ENCODE peak calls at places on chromosomes 5 and 9, in five cellular contexts. One of them, this sample, is unnamed.

GRCh38 chr5:172455087-172455381 is 709 bp upstream of the SH3PXD2B start:
- DNase-seq in KBM-7: no peak
- DNase-seq in right atrium auricular region: no peak
- DNase-seq in cardiac fibroblast: no peak
- DNase-seq in sciatic nerve: no peak
- DNase-seq in this sample: no peak

GRCh38 chr9:15513335-15513734 is 2.6 kb upstream of the PSIP1 start:
- DNase-seq in KBM-7: peak; percentile 57
- DNase-seq in right atrium auricular region: no peak
- DNase-seq in cardiac fibroblast: peak; percentile 21
- DNase-seq in sciatic nerve: no peak
- DNase-seq in this sample: peak; percentile 23

GRCh38 chr9:35738186-35738585 is 5.7 kb downstream of the CREB3 start:
- DNase-seq in KBM-7: no peak
- DNase-seq in right atrium auricular region: no peak
- DNase-seq in cardiac fibroblast: no peak
- DNase-seq in sciatic nerve: no peak
- DNase-seq in this sample: no peak

GRCh38 chr9:98575379-98576346 is 133.1 kb downstream of the GABBR2 start:
- DNase-seq in KBM-7: peak; percentile 92
- DNase-seq in right atrium auricular region: no peak
- DNase-seq in cardiac fibroblast: peak; percentile 76
- DNase-seq in sciatic nerve: no peak
- DNase-seq in this sample: no peak

GRCh38 chr9:6567140-6567591 is 78.4 kb downstream of the GLDC start:
- DNase-seq in KBM-7: no peak
- DNase-seq in right atrium auricular region: no peak
- DNase-seq in cardiac fibroblast: peak; percentile 91
- DNase-seq in sciatic nerve: no peak
- DNase-seq in this sample: no peak

GRCh38 chr9:98874721-98875255 is 67.3 kb downstream of the GALNT12 start:
- DNase-seq in KBM-7: no peak
- DNase-seq in right atrium auricular region: peak; percentile 53
- DNase-seq in cardiac fibroblast: no peak
- DNase-seq in sciatic nerve: no peak
- DNase-seq in this sample: no peak

GRCh38 chr9:129138476-129139232 is 27.4 kb downstream of the PTPA start:
- DNase-seq in KBM-7: no peak
- DNase-seq in right atrium auricular region: peak; percentile 92
- DNase-seq in cardiac fibroblast: peak; percentile 89
- DNase-seq in sciatic nerve: peak; percentile 82
- DNase-seq in this sample: no peak

GRCh38 chr9:127989094-127989493 is 8.3 kb upstream of the EEIG1 start:
- DNase-seq in KBM-7: no peak
- DNase-seq in right atrium auricular region: no peak
- DNase-seq in cardiac fibroblast: no peak
- DNase-seq in sciatic nerve: no peak
- DNase-seq in this sample: no peak

GRCh38 chr5:139075066-139076050 is 122.8 kb downstream of the SIL1 start:
- DNase-seq in KBM-7: no peak
- DNase-seq in right atrium auricular region: no peak
- DNase-seq in cardiac fibroblast: no peak
- DNase-seq in sciatic nerve: no peak
- DNase-seq in this sample: no peak

GRCh38 chr5:149018909-149019443 is 43.9 kb downstream of the SH3TC2 start:
- DNase-seq in KBM-7: no peak
- DNase-seq in right atrium auricular region: no peak
- DNase-seq in cardiac fibroblast: peak; percentile 72
- DNase-seq in sciatic nerve: no peak
- DNase-seq in this sample: peak; percentile 44

GRCh38 chr5:159510282-159510681 is 180.0 kb upstream of the IL12B start:
- DNase-seq in KBM-7: no peak
- DNase-seq in right atrium auricular region: peak; percentile 76
- DNase-seq in cardiac fibroblast: peak; percentile 81
- DNase-seq in sciatic nerve: no peak
- DNase-seq in this sample: peak; percentile 45